ENCODE peak calls at places on chromosomes 13 and 19, in eight cellular contexts. R is thoracic aorta; N is GM06990; C is cardiac muscle cell; H is fibroblast of the aortic adventitia; X is CD8-positive, alpha-beta memory T cell; T is heart right ventricle; O is Peyer's patch. M is an unnamed sample.

GRCh38 chr19:47032171-47032811 is 12.7 kb downstream of the NPAS1 start:
- DNase-seq in C (peak), N (peak), R (no peak), O (peak), T (no peak), H (no peak), X (peak), M (peak)

GRCh38 chr19:54209748-54210494 is 9.3 kb downstream of the RPS9 start:
- DNase-seq in T (peak), X (peak), H (peak), C (peak), O (peak), R (peak), N (no peak), M (peak)

GRCh38 chr13:51292000-51292550 is 47.4 kb upstream of the SERPINE3 start:
- DNase-seq in H (peak), C (peak), O (no peak), N (no peak), R (no peak), X (no peak), T (no peak), M (no peak)

GRCh38 chr13:34250151-34250550 is 432.2 kb downstream of the RFC3 start:
- DNase-seq in R (no peak), H (no peak), C (no peak), X (no peak), N (no peak), T (no peak), O (no peak), M (no peak)

GRCh38 chr13:99656843-99657506 is 155.7 kb downstream of the TM9SF2 start:
- DNase-seq in R (no peak), H (no peak), T (no peak), O (no peak), N (no peak), X (peak), C (no peak), M (no peak)

GRCh38 chr13:114073881-114074551 is 58.4 kb downstream of the RASA3 start:
- DNase-seq in C (no peak), T (no peak), R (no peak), X (no peak), N (no peak), H (no peak), O (no peak), M (peak)

GRCh38 chr13:94054159-94054558 is 425.3 kb downstream of the DCT start:
- DNase-seq in H (no peak), R (no peak), T (no peak), O (no peak), X (no peak), C (no peak), N (no peak), M (no peak)

GRCh38 chr13:29503041-29503837 is 92.2 kb downstream of the SLC7A1 start:
- DNase-seq in N (no peak), X (no peak), R (no peak), O (no peak), H (peak), C (peak), T (no peak), M (no peak)

GRCh38 chr13:20297181-20297580 is 65.1 kb upstream of the GJB6 start:
- DNase-seq in C (no peak), T (no peak), X (no peak), O (no peak), N (no peak), R (no peak), H (no peak), M (no peak)

GRCh38 chr19:2290441-2291184 is 8.6 kb upstream of the PEAK3 start:
- DNase-seq in C (no peak), R (no peak), N (peak), T (no peak), H (no peak), X (peak), O (peak), M (no peak)

GRCh38 chr13:40452741-40453665 is 213.4 kb downstream of the FOXO1 start:
- DNase-seq in T (no peak), C (no peak), R (no peak), N (no peak), H (peak), O (no peak), X (no peak), M (no peak)

GRCh38 chr13:27966641-27967202 is 2.4 kb downstream of the CDX2 start:
- DNase-seq in T (no peak), C (no peak), O (no peak), X (no peak), R (no peak), N (no peak), H (no peak), M (no peak)
- H3K4me3 ChIP-seq in T (no peak), C (no peak), O (no peak), X (no peak), R (no peak), N (no peak), H (no peak), M (no peak)

GRCh38 chr19:58355215-58355796 is 2.0 kb upstream of the A1BG start:
- DNase-seq in R (no peak), X (no peak), H (no peak), C (no peak), O (no peak), T (no peak), N (no peak), M (no peak)

GRCh38 chr19:58357798-58358145 is 4.5 kb upstream of the A1BG start:
- DNase-seq in X (no peak), H (no peak), O (no peak), T (no peak), C (no peak), N (no peak), R (no peak), M (no peak)

GRCh38 chr19:58355891-58356235 is 2.6 kb upstream of the A1BG start:
- DNase-seq in R (no peak), C (no peak), N (no peak), T (no peak), X (no peak), H (no peak), O (no peak), M (no peak)

GRCh38 chr19:58356236-58356970 is 3.1 kb upstream of the A1BG start:
- DNase-seq in O (no peak), H (peak), C (peak), R (no peak), N (peak), T (no peak), X (peak), M (no peak)

DNA sequence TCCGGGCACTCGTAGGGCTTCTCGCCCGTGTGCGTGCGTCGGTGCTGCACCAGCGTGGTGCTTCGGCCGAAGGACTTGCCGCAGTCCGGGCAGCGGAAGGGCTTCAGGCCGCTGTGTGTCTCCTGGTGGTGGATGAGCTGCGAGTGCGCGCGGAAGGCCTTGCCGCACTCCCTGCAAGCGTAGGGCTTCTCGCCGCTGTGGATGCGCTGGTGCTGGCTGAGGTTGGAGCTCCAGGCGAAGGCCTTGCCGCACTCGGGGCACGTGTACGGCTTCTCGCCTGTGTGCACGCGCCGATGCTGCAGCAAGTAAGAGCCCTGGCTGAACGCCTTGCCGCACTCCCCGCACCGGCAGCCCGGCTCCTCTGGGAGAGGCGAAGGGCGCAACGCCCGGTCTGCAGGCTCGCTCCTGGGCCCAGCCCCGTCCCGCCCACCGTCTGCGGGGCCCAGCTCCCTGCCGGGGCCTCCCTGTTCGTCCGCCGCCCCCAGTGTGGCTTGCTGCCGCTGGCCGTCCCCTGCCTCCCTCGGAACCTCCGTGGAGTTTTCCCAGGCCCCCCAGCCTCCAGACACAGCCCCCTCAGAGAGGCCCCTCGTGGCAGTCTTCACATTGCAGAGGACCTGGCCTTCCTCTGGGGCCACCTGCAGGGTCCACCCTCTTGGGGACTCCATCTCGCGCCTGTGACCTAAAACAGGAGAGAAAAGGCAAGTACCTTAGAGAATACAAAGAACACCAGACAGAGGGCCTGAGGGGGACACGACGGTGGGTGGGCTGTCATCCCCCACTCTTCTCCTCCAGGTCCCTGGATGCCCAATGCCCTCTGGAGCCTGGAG is 3.9 kb upstream of the A1BG start:
- DNase-seq in H (no peak), C (peak), X (no peak), R (no peak), N (no peak), T (no peak), O (no peak), M (no peak)
- H3K4me3 ChIP-seq in H (no peak), C (no peak), X (peak), R (peak), N (no peak), T (peak), O (peak), M (peak)

GRCh38 chr19:16782719-16783118 is 46.5 kb upstream of the SIN3B start:
- DNase-seq in O (no peak), N (no peak), C (no peak), X (no peak), T (no peak), H (no peak), R (no peak), M (no peak)
- H3K4me3 ChIP-seq in O (no peak), N (no peak), C (no peak), X (no peak), T (no peak), H (no peak), R (no peak), M (no peak)

GRCh38 chr13:62171697-62172096 is 756.0 kb upstream of the PCDH20 start:
- DNase-seq in C (no peak), X (no peak), N (no peak), R (no peak), O (no peak), T (no peak), H (no peak), M (no peak)

GRCh38 chr13:62162860-62163259 is 747.2 kb upstream of the PCDH20 start:
- DNase-seq in X (no peak), H (no peak), T (no peak), R (no peak), N (no peak), C (no peak), O (no peak), M (no peak)

GRCh38 chr13:62168891-62169290 is 753.2 kb upstream of the PCDH20 start:
- DNase-seq in N (no peak), O (no peak), X (no peak), C (no peak), R (no peak), H (no peak), T (no peak), M (no peak)

DNA sequence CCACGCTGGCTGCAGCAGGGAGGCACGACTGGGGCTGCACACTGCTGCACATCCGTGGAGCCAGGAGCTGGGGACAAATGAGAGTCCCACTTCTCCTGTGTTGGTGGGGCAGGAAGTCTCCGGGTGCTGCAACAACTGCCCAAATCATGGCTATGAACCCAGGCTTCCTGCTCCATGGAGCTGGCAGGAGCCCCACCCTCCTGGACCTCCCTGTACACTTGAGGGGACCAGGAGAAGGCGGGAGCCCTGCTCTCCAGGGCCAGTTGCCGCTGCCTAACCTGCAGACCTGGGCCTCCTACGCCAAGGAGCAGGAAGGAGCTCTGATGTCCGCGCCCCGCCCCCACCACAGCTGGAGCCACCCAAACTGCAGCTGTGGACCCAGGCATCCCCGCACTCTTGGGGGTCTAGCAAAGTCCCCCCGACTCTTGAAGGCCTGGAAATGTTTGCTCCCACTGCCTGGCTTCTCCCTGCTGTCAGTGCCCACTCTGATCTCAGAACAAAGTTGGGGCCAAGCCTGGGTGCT is 752.1 kb upstream of the PCDH20 start:
- DNase-seq in H (no peak), C (no peak), N (no peak), T (no peak), O (no peak), X (no peak), R (no peak), M (no peak)
- H3K4me3 ChIP-seq in H (no peak), C (no peak), N (no peak), T (no peak), O (no peak), X (no peak), R (no peak), M (no peak)

GRCh38 chr19:18788782-18789421 is 2.2 kb downstream of the COMP start:
- DNase-seq in C (no peak), T (no peak), R (no peak), N (no peak), X (no peak), O (no peak), H (no peak), M (no peak)

GRCh38 chr19:18790566-18791314 is at the start of gene COMP:
- DNase-seq in O (no peak), H (no peak), X (no peak), C (no peak), R (no peak), T (no peak), N (no peak), M (no peak)

GRCh38 chr19:18789883-18790565 is 1.1 kb downstream of the COMP start:
- DNase-seq in X (no peak), T (no peak), H (no peak), N (no peak), R (no peak), C (peak), O (peak), M (no peak)

GRCh38 chr19:18791315-18791678 is 192 bp upstream of the COMP start:
- DNase-seq in N (no peak), T (no peak), R (no peak), C (no peak), O (no peak), X (no peak), H (no peak), M (no peak)

GRCh38 chr19:18789422-18789832 is 1.7 kb downstream of the COMP start:
- DNase-seq in X (no peak), N (no peak), C (no peak), R (no peak), H (no peak), T (no peak), O (no peak), M (no peak)
- H3K4me3 ChIP-seq in X (no peak), N (no peak), C (no peak), R (peak), H (no peak), T (no peak), O (peak), M (peak)

GRCh38 chr13:92719868-92720267 is 506.7 kb upstream of the GPC6 start:
- DNase-seq in X (no peak), O (no peak), R (no peak), C (no peak), T (no peak), H (no peak), N (no peak), M (no peak)
- H3K4me3 ChIP-seq in X (no peak), O (no peak), R (no peak), C (no peak), T (no peak), H (no peak), N (no peak), M (no peak)

DNA sequence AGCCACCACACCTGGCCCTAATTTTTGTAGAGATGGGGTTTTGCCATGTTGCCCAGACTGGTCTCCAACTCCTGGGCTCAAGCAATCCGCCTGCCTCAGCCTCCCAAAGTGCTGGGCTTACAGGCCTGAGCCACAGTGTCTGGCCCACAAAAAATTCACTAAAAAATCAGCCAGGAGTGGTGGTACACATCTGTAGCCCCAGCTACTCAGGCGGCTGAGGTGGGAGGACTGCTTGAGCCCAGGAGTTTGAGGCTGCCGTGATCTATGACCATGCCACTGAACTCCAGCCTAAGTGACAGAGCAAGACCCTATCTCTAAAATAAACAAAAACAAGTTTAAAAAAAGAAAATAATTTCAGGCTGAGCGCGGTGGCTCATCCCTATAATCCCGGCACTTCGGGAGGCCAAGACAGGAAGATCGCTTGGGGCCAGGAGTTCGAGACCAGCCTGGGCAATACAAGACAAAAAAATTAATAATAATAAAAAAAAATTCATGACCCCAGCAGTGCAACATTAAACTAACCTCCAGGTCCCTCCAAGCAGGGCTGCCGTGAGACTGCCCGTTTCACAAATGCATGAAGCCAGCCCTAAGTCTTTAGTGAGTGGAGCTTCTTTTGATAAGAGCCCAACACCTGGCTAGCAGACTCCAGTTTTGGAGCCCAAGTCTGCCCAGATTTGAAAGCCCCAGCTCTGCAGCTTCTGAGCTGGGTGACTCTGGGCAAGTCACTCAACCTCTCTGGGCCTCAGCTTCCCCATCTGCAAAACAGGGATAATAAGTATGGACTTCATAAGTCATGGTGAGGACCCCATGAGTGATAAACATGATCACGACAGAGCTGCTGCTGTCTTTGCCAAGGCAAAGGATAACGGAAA is 38.6 kb upstream of the NANOS3 start:
- DNase-seq in T (no peak), X (no peak), N (no peak), O (no peak), C (no peak), H (no peak), R (no peak), M (no peak)
- H3K4me3 ChIP-seq in T (peak), X (peak), N (peak), O (peak), C (no peak), H (peak), R (peak), M (peak)

DNA sequence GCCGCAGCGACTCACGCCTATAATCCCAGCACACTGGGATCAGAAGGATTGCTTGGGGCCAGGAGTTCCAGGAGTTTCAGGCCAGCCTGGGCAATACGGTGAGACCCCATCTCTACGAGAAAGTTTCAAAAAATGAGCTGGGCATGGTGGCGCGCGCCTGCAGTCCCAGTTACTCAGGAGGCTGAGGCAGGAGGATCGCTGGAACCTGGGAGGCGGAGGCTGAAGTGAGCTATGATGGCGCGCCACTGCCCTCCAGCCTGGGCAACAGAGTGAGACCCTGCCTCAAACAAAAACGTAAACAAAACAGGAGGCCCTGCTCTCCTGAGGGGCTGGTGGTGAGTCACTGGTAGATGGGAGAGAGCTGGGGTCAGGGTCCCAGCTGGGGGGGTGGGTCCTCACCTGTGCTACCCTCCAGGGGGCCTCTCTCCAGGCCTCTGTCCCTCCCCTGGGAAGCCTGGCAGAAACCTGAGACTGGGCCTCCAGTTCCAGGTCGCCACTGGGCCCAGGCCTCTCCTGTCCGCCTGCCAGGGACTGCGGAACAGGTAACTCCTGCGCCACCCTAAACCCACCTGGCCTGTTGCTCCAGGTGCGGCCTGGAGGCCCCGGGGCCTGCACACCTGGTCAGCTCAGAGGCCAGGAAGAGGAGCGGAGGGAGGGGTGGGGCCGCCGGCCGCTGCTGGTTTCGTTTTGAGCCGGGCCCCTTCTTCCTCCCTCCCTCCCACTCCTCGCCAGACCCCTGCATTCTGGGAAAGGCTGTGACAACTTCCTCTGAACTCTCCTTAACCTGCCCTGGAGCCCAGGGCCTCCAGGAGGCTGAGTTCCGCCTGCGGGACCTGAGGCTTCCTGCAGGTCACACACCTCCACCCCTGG is 17.2 kb upstream of the ZBTB7A start:
- DNase-seq in T (peak), H (no peak), C (no peak), O (peak), X (peak), N (peak), R (no peak), M (peak)
- H3K4me3 ChIP-seq in T (no peak), H (no peak), C (no peak), O (peak), X (peak), N (no peak), R (peak), M (peak)

GRCh38 chr19:33778089-33778791 is 18.4 kb upstream of the KCTD15 start:
- DNase-seq in H (peak), N (peak), O (peak), C (peak), X (peak), R (no peak), T (peak), M (peak)
- H3K4me3 ChIP-seq in H (no peak), N (no peak), O (no peak), C (no peak), X (no peak), R (peak), T (no peak), M (no peak)

GRCh38 chr13:97422118-97423054 is 11.6 kb upstream of the RAP2A start:
- DNase-seq in T (peak), C (no peak), H (peak), X (no peak), N (no peak), O (no peak), R (no peak), M (no peak)

GRCh38 chr13:97429681-97430081 is 4.3 kb upstream of the RAP2A start:
- DNase-seq in R (no peak), H (peak), T (peak), O (no peak), C (peak), N (no peak), X (no peak), M (no peak)

GRCh38 chr13:97426695-97427094 is 7.3 kb upstream of the RAP2A start:
- DNase-seq in C (no peak), H (no peak), R (no peak), T (no peak), N (no peak), X (no peak), O (no peak), M (no peak)

GRCh38 chr13:97423300-97424045 is 10.5 kb upstream of the RAP2A start:
- DNase-seq in C (peak), O (no peak), N (no peak), R (no peak), T (no peak), X (no peak), H (peak), M (no peak)

DNA sequence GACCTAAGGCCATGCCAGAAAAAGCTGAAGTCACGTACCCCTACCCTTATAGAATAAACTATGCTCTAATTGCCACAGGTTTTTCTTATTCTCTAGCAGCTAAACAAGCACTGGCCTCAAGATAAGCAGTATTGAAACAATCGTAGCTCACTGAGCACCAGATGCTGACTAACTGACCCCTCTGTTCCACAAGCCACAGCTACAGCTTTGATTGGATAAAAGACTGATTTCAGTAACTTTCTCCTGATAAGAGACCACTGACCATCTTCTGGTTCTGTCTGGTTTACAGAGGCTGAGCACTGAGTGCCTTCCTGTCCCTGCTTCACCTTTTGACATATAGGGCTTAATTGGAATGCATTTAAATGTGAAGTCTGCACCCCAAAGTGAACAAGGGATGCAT is 8.4 kb upstream of the RAP2A start:
- DNase-seq in R (no peak), H (peak), N (no peak), C (peak), T (no peak), X (no peak), O (no peak), M (no peak)
- H3K4me3 ChIP-seq in R (no peak), H (no peak), N (no peak), C (no peak), T (no peak), X (no peak), O (no peak), M (no peak)

M was measured in upper lobe of right lung.